ENCODE peak calls at places on chromosomes 11 and 22, in seven cellular contexts. A is anterior cingulate cortex; S is tibial artery; W is stimulated activated naive CD8-positive, alpha-beta T cell treated with anti-CD3 and anti-CD28 coated beads, Interleukin-15, Interleukin-2, amounts not matched to agents 100 U/mL and 50 U/mL, for 24 hours; V is astrocyte; Y is psoas muscle; H is RWPE2. O is an unnamed sample.

GRCh38 chr11:125481531-125481930 is 14.5 kb downstream of the FEZ1 start:
- DNase-seq in A (no peak), S (no peak), W (no peak), V (no peak), Y (no peak), H (no peak), O (no peak)

GRCh38 chr11:48093795-48094642 is 113.7 kb downstream of the PTPRJ start:
- DNase-seq in A (no peak), S (no peak), W (no peak), V (peak), Y (no peak), H (no peak), O (no peak)

GRCh38 chr22:45083659-45084305 is 74.0 kb upstream of the PHF21B start:
- DNase-seq in A (no peak), S (no peak), W (peak), V (peak), Y (no peak), H (no peak), O (peak)

GRCh38 chr11:96265236-96265737 is 77.7 kb downstream of the MAML2 start:
- DNase-seq in A (no peak), S (no peak), W (no peak), V (no peak), Y (no peak), H (no peak), O (no peak)

GRCh38 chr22:31212783-31213626 is 907 bp downstream of the LIMK2 start:
- DNase-seq in A (no peak), S (no peak), W (peak), V (no peak), Y (no peak), H (no peak), O (no peak)

GRCh38 chr11:86294026-86294425 is 8.0 kb upstream of the HIKESHI start:
- DNase-seq in A (no peak), S (no peak), W (no peak), V (no peak), Y (no peak), H (no peak), O (no peak)

GRCh38 chr22:26893711-26894110 is 236.3 kb downstream of the MIAT start:
- DNase-seq in A (no peak), S (no peak), W (no peak), V (no peak), Y (no peak), H (no peak), O (no peak)

GRCh38 chr11:58788355-58789023 is 56.0 kb downstream of the GLYATL2 start:
- DNase-seq in A (no peak), S (no peak), W (peak), V (peak), Y (no peak), H (no peak), O (peak)

GRCh38 chr11:56782167-56782847 is 33.8 kb upstream of the OR9G4 start:
- DNase-seq in A (no peak), S (no peak), W (no peak), V (no peak), Y (no peak), H (no peak), O (no peak)

GRCh38 chr11:93939084-93939780 is 81.9 kb upstream of the HEPHL1 start:
- DNase-seq in A (no peak), S (no peak), W (no peak), V (peak), Y (no peak), H (no peak), O (no peak)

GRCh38 chr11:61054927-61055562 is 47.2 kb upstream of the CD5 start:
- DNase-seq in A (no peak), S (no peak), W (no peak), V (no peak), Y (no peak), H (no peak), O (no peak)

GRCh38 chr22:39448205-39449054 is 8.4 kb upstream of the MGAT3 start:
- DNase-seq in A (no peak), S (no peak), W (no peak), V (no peak), Y (no peak), H (no peak), O (no peak)

GRCh38 chr11:1597331-1597741 is 758 bp downstream of the KRTAP5-2 start:
- DNase-seq in A (no peak), S (no peak), W (no peak), V (no peak), Y (no peak), H (no peak), O (no peak)

O was measured in epithelial cell of proximal tubule.